ENCODE peak calls at places on chromosomes 5 and 9, in ten cellular contexts. One of them, this sample, is unnamed.

GRCh38 chr5:127206320-127207113 is 84.1 kb upstream of the MEGF10 start:
- DNase-seq in anterior cingulate cortex: no peak
- DNase-seq in ureter: no peak
- DNase-seq in EH: peak
- DNase-seq in head of caudate nucleus: no peak
- DNase-seq in naive thymus-derived CD8-positive, alpha-beta T cell: no peak
- DNase-seq in left cardiac atrium: no peak
- DNase-seq in SJCRH30: peak
- DNase-seq in A673: peak
- DNase-seq in MM.1S: no peak
- DNase-seq in this sample: no peak

GRCh38 chr5:64947031-64947430 is 178.3 kb downstream of the CWC27 start:
- DNase-seq in anterior cingulate cortex: no peak
- DNase-seq in ureter: peak
- DNase-seq in EH: peak
- DNase-seq in head of caudate nucleus: no peak
- DNase-seq in naive thymus-derived CD8-positive, alpha-beta T cell: no peak
- DNase-seq in left cardiac atrium: no peak
- DNase-seq in SJCRH30: peak
- DNase-seq in A673: peak
- DNase-seq in MM.1S: no peak
- DNase-seq in this sample: no peak

GRCh38 chr9:113350338-113350672 is 964 bp downstream of the BSPRY start:
- DNase-seq in anterior cingulate cortex: no peak
- DNase-seq in ureter: no peak
- DNase-seq in EH: no peak
- DNase-seq in head of caudate nucleus: no peak
- DNase-seq in naive thymus-derived CD8-positive, alpha-beta T cell: no peak
- DNase-seq in left cardiac atrium: no peak
- DNase-seq in SJCRH30: no peak
- DNase-seq in A673: no peak
- DNase-seq in MM.1S: peak
- DNase-seq in this sample: no peak

GRCh38 chr5:167720201-167720600 is 571.2 kb upstream of the WWC1 start:
- DNase-seq in anterior cingulate cortex: no peak
- DNase-seq in ureter: no peak
- DNase-seq in EH: peak
- DNase-seq in head of caudate nucleus: no peak
- DNase-seq in naive thymus-derived CD8-positive, alpha-beta T cell: no peak
- DNase-seq in left cardiac atrium: no peak
- DNase-seq in SJCRH30: no peak
- DNase-seq in A673: no peak
- DNase-seq in MM.1S: no peak
- DNase-seq in this sample: no peak

GRCh38 chr9:87793292-87793691 is 67.4 kb downstream of the CTSL start:
- DNase-seq in anterior cingulate cortex: no peak
- DNase-seq in ureter: no peak
- DNase-seq in EH: peak
- DNase-seq in head of caudate nucleus: no peak
- DNase-seq in naive thymus-derived CD8-positive, alpha-beta T cell: no peak
- DNase-seq in left cardiac atrium: no peak
- DNase-seq in SJCRH30: no peak
- DNase-seq in A673: peak
- DNase-seq in MM.1S: no peak
- DNase-seq in this sample: no peak

GRCh38 chr5:80695666-80696065 is 40.9 kb upstream of the DHFR start:
- DNase-seq in anterior cingulate cortex: no peak
- DNase-seq in ureter: no peak
- DNase-seq in EH: no peak
- DNase-seq in head of caudate nucleus: no peak
- DNase-seq in naive thymus-derived CD8-positive, alpha-beta T cell: no peak
- DNase-seq in left cardiac atrium: no peak
- DNase-seq in SJCRH30: no peak
- DNase-seq in A673: no peak
- DNase-seq in MM.1S: no peak
- DNase-seq in this sample: no peak

GRCh38 chr9:69314547-69314946 is 10.5 kb upstream of the ENTREP1 start:
- DNase-seq in anterior cingulate cortex: no peak
- DNase-seq in ureter: no peak
- DNase-seq in EH: no peak
- DNase-seq in head of caudate nucleus: no peak
- DNase-seq in naive thymus-derived CD8-positive, alpha-beta T cell: no peak
- DNase-seq in left cardiac atrium: no peak
- DNase-seq in SJCRH30: no peak
- DNase-seq in A673: no peak
- DNase-seq in MM.1S: no peak
- DNase-seq in this sample: no peak

GRCh38 chr5:120366047-120366446 is 98.1 kb upstream of the PRR16 start:
- DNase-seq in anterior cingulate cortex: no peak
- DNase-seq in ureter: no peak
- DNase-seq in EH: peak
- DNase-seq in head of caudate nucleus: no peak
- DNase-seq in naive thymus-derived CD8-positive, alpha-beta T cell: no peak
- DNase-seq in left cardiac atrium: no peak
- DNase-seq in SJCRH30: peak
- DNase-seq in A673: no peak
- DNase-seq in MM.1S: no peak
- DNase-seq in this sample: no peak

GRCh38 chr5:147658293-147658932 is 124.1 kb downstream of the JAKMIP2 start:
- DNase-seq in anterior cingulate cortex: no peak
- DNase-seq in ureter: no peak
- DNase-seq in EH: no peak
- DNase-seq in head of caudate nucleus: no peak
- DNase-seq in naive thymus-derived CD8-positive, alpha-beta T cell: no peak
- DNase-seq in left cardiac atrium: no peak
- DNase-seq in SJCRH30: no peak
- DNase-seq in A673: no peak
- DNase-seq in MM.1S: no peak
- DNase-seq in this sample: peak

GRCh38 chr5:121174351-121174750 is 677.3 kb upstream of the FTMT start:
- DNase-seq in anterior cingulate cortex: no peak
- DNase-seq in ureter: no peak
- DNase-seq in EH: no peak
- DNase-seq in head of caudate nucleus: no peak
- DNase-seq in naive thymus-derived CD8-positive, alpha-beta T cell: no peak
- DNase-seq in left cardiac atrium: no peak
- DNase-seq in SJCRH30: no peak
- DNase-seq in A673: no peak
- DNase-seq in MM.1S: no peak
- DNase-seq in this sample: no peak

GRCh38 chr5:179699640-179700298 is 1.0 kb downstream of the CANX start:
- DNase-seq in anterior cingulate cortex: no peak
- DNase-seq in ureter: no peak
- DNase-seq in EH: peak
- DNase-seq in head of caudate nucleus: no peak
- DNase-seq in naive thymus-derived CD8-positive, alpha-beta T cell: no peak
- DNase-seq in left cardiac atrium: no peak
- DNase-seq in SJCRH30: peak
- DNase-seq in A673: peak
- DNase-seq in MM.1S: peak
- DNase-seq in this sample: peak

GRCh38 chr9:127158995-127159801 is 36.8 kb upstream of the ANGPTL2 start:
- DNase-seq in anterior cingulate cortex: no peak
- DNase-seq in ureter: peak
- DNase-seq in EH: peak
- DNase-seq in head of caudate nucleus: peak
- DNase-seq in naive thymus-derived CD8-positive, alpha-beta T cell: no peak
- DNase-seq in left cardiac atrium: no peak
- DNase-seq in SJCRH30: peak
- DNase-seq in A673: peak
- DNase-seq in MM.1S: no peak
- DNase-seq in this sample: peak